ENCODE peak calls at places on chromosomes 5 and 9, in nine cellular contexts. V is NB4; D is LoVo; J is activated naive CD4-positive, alpha-beta T cell treated with anti-CD3 and anti-CD28 coated beads, Interleukin-2, amount 50 U/mL, for 72 hours; Y is SJSA1; Z is frontal cortex; B is uterus; P is left lung; H is body of pancreas. T is an unnamed sample.

GRCh38 chr5:132822650-132823480 is 7.6 kb downstream of the SHROOM1 start:
- DNase-seq in P (peak), H (peak), B (peak), V (no peak), D (no peak), Z (no peak), Y (no peak), J (no peak), T (no peak)

GRCh38 chr5:158797498-158797845 is 302.2 kb downstream of the EBF1 start:
- DNase-seq in D (no peak), P (no peak), H (no peak), Z (no peak), Y (no peak), J (no peak), B (no peak), V (no peak), T (no peak)

GRCh38 chr9:85172001-85172978 is 502.8 kb downstream of the NTRK2 start:
- DNase-seq in J (no peak), D (no peak), Y (no peak), Z (no peak), V (no peak), B (no peak), P (no peak), H (no peak), T (no peak)

GRCh38 chr9:83233647-83234046 is 170.7 kb upstream of the RASEF start:
- DNase-seq in P (no peak), V (no peak), Z (no peak), D (no peak), J (no peak), B (no peak), H (no peak), Y (no peak), T (no peak)

GRCh38 chr5:136518814-136519213 is 153.5 kb upstream of the TRPC7 start:
- DNase-seq in B (no peak), P (no peak), H (no peak), Y (no peak), D (no peak), Z (no peak), V (no peak), J (no peak), T (no peak)

GRCh38 chr9:96596601-96597111 is 23.0 kb downstream of the CDC14B start:
- DNase-seq in B (no peak), V (no peak), D (no peak), Z (no peak), H (no peak), Y (no peak), P (no peak), J (no peak), T (no peak)

GRCh38 chr9:121946465-121946864 is 146.6 kb downstream of the TTLL11 start:
- DNase-seq in V (no peak), Y (no peak), D (no peak), Z (no peak), B (no peak), H (no peak), P (no peak), J (no peak), T (no peak)

GRCh38 chr5:40796487-40796889 is 1.7 kb downstream of the PRKAA1 start:
- DNase-seq in V (peak), P (no peak), H (no peak), B (no peak), Z (no peak), D (no peak), J (no peak), Y (no peak), T (no peak)

GRCh38 chr5:127813633-127814171 is 110.5 kb downstream of the CCDC192 start:
- DNase-seq in B (no peak), Y (peak), H (no peak), J (no peak), P (no peak), Z (no peak), D (peak), V (no peak), T (no peak)

GRCh38 chr5:14436801-14437542 is 144.6 kb upstream of the OTULINL start:
- DNase-seq in Z (no peak), P (no peak), J (no peak), Y (no peak), V (no peak), D (no peak), H (no peak), B (no peak), T (no peak)

GRCh38 chr5:142486581-142486980 is 161.8 kb upstream of the SPRY4 start:
- DNase-seq in J (no peak), Z (no peak), D (no peak), P (no peak), H (no peak), B (no peak), Y (peak), V (no peak), T (no peak)

T was measured in tibial artery.